ENCODE peak calls at places on chromosomes 5 and 9, in four cellular contexts. H is astrocyte of the cerebellum, N is RPMI8226, B is type B pancreatic cell. O is an unnamed sample.
A peak's percentile ranks its signal among the peaks of the same experiment; 100 is the strongest.

GRCh38 chr9:123401879-123402513 is 46.0 kb downstream of the CRB2 start:
- DNase-seq in B (no peak), N (peak; percentile 59), H (peak; percentile 42), O (peak; percentile 58)

GRCh38 chr5:90915393-90915792 is 356.8 kb downstream of the ADGRV1 start:
- DNase-seq in H (no peak), B (no peak), N (no peak), O (no peak)

GRCh38 chr5:158020555-158021418 is 161.8 kb upstream of the CLINT1 start:
- DNase-seq in N (no peak), H (no peak), B (no peak), O (no peak)

GRCh38 chr5:167565555-167565954 is 725.9 kb upstream of the WWC1 start:
- DNase-seq in B (no peak), N (peak; percentile 18), H (peak; percentile 18), O (no peak)

GRCh38 chr5:106380736-106381135 is 1290.0 kb downstream of the EFNA5 start:
- DNase-seq in N (no peak), B (no peak), H (peak; percentile 44), O (no peak)

GRCh38 chr9:133148351-133149129 is 15.2 kb downstream of the GBGT1 start:
- DNase-seq in B (no peak), N (peak; percentile 78), H (no peak), O (peak; percentile 67)

GRCh38 chr5:7576023-7576715 is 180.2 kb downstream of the ADCY2 start:
- DNase-seq in N (no peak), H (no peak), B (no peak), O (no peak)

GRCh38 chr5:138927979-138928378 is 52.8 kb upstream of the LRRTM2 start:
- DNase-seq in N (no peak), H (no peak), B (no peak), O (no peak)

GRCh38 chr5:149831492-149831891 is 101.4 kb downstream of the PPARGC1B start:
- DNase-seq in N (no peak), H (no peak), B (no peak), O (no peak)